ENCODE peak calls at places on chromosome 5, in four cellular contexts. H, N, V and P are unnamed samples.
A peak's percentile ranks its signal among the peaks of the same experiment; 100 is the strongest.

GRCh38 chr5:89437450-89438435 is 554.8 kb upstream of the MEF2C start:
- DNase-seq in H (no peak), N (no peak), V (no peak), P (no peak)

GRCh38 chr5:34959323-34959722 is 30.0 kb downstream of the DNAJC21 start:
- DNase-seq in H (peak; percentile 63), N (no peak), V (no peak), P (no peak)

GRCh38 chr5:10987291-10987806 is 226.3 kb upstream of the DAP start:
- DNase-seq in H (no peak), N (no peak), V (no peak), P (no peak)

GRCh38 chr5:27020965-27021364 is 17.4 kb downstream of the CDH9 start:
- DNase-seq in H (no peak), N (no peak), V (peak; percentile 2), P (no peak)

GRCh38 chr5:9653811-9654210 is 23.7 kb upstream of the TAS2R1 start:
- DNase-seq in H (no peak), N (no peak), V (no peak), P (no peak)

GRCh38 chr5:80466669-80467485 is 21.0 kb upstream of the FAM151B start:
- DNase-seq in H (no peak), N (no peak), V (peak; percentile 67), P (no peak)

GRCh38 chr5:167579701-167580045 is 711.8 kb upstream of the WWC1 start:
- DNase-seq in H (no peak), N (no peak), V (no peak), P (no peak)

GRCh38 chr5:136198453-136198852 is 5.5 kb upstream of the SMIM32 start:
- DNase-seq in H (no peak), N (no peak), V (no peak), P (peak; percentile 1)

GRCh38 chr5:151093476-151093889 is 12.6 kb upstream of the TNIP1 start:
- DNase-seq in H (no peak), N (no peak), V (no peak), P (no peak)

GRCh38 chr5:170216262-170216864 is 16.4 kb upstream of the C5orf58 start:
- DNase-seq in H (no peak), N (peak; percentile 28), V (peak; percentile 29), P (peak; percentile 57)

GRCh38 chr5:177403194-177403825 is 2.8 kb upstream of the PFN3 start:
- DNase-seq in H (no peak), N (no peak), V (no peak), P (no peak)

GRCh38 chr5:141359790-141360426 is at the start of gene PCDHGB2:
- DNase-seq in H (no peak), N (no peak), V (peak; percentile 48), P (peak; percentile 62)

GRCh38 chr5:9596256-9596655 is 33.9 kb downstream of the TAS2R1 start:
- DNase-seq in H (no peak), N (no peak), V (no peak), P (no peak)

GRCh38 chr5:103505581-103506305 is 56.8 kb downstream of the NUDT12 start:
- DNase-seq in H (no peak), N (no peak), V (no peak), P (no peak)

GRCh38 chr5:64526709-64527439 is 21.1 kb downstream of the RGS7BP start:
- DNase-seq in H (no peak), N (no peak), V (no peak), P (no peak)

GRCh38 chr5:133993152-133993548 is 11.6 kb downstream of the VDAC1 start:
- DNase-seq in H (no peak), N (no peak), V (no peak), P (no peak)

GRCh38 chr5:74632947-74633356 is 7.6 kb downstream of the ENC1 start:
- DNase-seq in H (no peak), N (no peak), V (peak; percentile 68), P (no peak)

GRCh38 chr5:40430112-40430725 is 249.5 kb upstream of the PTGER4 start:
- DNase-seq in H (no peak), N (no peak), V (no peak), P (no peak)

GRCh38 chr5:87770601-87771121 is 357.9 kb upstream of the CCNH start:
- DNase-seq in H (no peak), N (no peak), V (no peak), P (peak; percentile 16)

GRCh38 chr5:170159101-170159698 is 53.5 kb downstream of the FOXI1 start:
- DNase-seq in H (no peak), N (no peak), V (no peak), P (no peak)

GRCh38 chr5:145931718-145932117 is 4.7 kb upstream of the SH3RF2 start:
- DNase-seq in H (no peak), N (no peak), V (no peak), P (no peak)

GRCh38 chr5:143874312-143874711 is 62.4 kb downstream of the HMHB1 start:
- DNase-seq in H (no peak), N (no peak), V (no peak), P (no peak)

GRCh38 chr5:59489551-59489950 is 404.0 kb downstream of the PDE4D start:
- DNase-seq in H (no peak), N (no peak), V (no peak), P (no peak)

GRCh38 chr5:139301766-139302499 is 8.4 kb downstream of the MATR3 start:
- DNase-seq in H (no peak), N (no peak), V (no peak), P (no peak)

GRCh38 chr5:93062548-93062947 is 518.5 kb downstream of the NR2F1-AS1 start:
- DNase-seq in H (no peak), N (no peak), V (no peak), P (no peak)

GRCh38 chr5:117454716-117455212 is 880.1 kb upstream of the SEMA6A start:
- DNase-seq in H (peak; percentile 20), N (peak; percentile 46), V (peak; percentile 50), P (peak; percentile 12)

GRCh38 chr5:176438959-176439757 is 9.0 kb upstream of the FAF2 start:
- DNase-seq in H (no peak), N (no peak), V (peak; percentile 94), P (no peak)

GRCh38 chr5:88672644-88673493 is 210.1 kb downstream of the MEF2C start:
- DNase-seq in H (no peak), N (no peak), V (no peak), P (no peak)

GRCh38 chr5:68436686-68437520 is 221.3 kb downstream of the PIK3R1 start:
- DNase-seq in H (no peak), N (no peak), V (no peak), P (peak; percentile 83)

GRCh38 chr5:150223474-150223873 is 33.6 kb downstream of the SLC6A7 start:
- DNase-seq in H (no peak), N (no peak), V (no peak), P (no peak)

GRCh38 chr5:32319392-32319791 is 6.7 kb upstream of the MTMR12 start:
- DNase-seq in H (no peak), N (no peak), V (peak; percentile 56), P (no peak)
- TF ChIP-seq ZBTB33 in H (no peak), N (no peak), V (no peak), P (no peak)

DNA sequence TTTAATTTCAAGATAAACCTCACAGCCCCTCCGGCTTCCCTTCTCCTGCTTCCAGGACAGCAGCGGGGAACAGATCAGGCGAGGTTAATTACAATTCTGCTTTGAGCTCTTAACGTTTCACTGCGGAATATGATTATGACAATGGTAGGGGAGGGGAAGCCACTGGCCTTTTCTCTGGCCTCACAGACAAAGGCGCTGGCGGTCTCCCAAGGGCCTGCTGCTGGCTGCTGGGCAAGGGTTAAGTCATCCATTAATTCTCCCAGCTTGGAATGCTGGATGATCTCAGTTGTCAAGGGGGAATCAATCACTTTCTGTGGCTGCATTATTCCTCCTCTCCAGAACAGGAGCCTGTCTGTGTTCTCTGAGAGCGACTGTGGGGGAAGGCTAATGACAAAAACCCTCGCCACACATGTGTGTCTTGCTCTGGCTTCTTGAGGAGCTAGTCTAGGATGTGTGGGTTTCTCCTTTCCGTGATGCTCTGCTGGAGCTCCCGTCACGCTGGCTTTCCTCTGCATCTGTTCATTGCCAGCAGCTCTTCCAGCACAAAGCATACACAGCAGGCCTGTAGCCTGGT is 82.7 kb downstream of the DCP2 start:
- DNase-seq in H (no peak), N (no peak), V (no peak), P (peak; percentile 86)
- TF ChIP-seq NFIC in H (no peak), N (no peak), V (no peak), P (peak; percentile 83)

GRCh38 chr5:124706729-124707361 is 39.6 kb downstream of the ZNF608 start:
- DNase-seq in H (no peak), N (no peak), V (peak; percentile 9), P (peak; percentile 70)
- TF ChIP-seq ZBTB33 in H (no peak), N (no peak), V (no peak), P (no peak)

GRCh38 chr5:154478224-154478565 is at the start of gene HAND1:
- DNase-seq in H (no peak), N (peak; percentile 56), V (peak; percentile 25), P (peak; percentile 99)
- TF ChIP-seq NFIC in H (no peak), N (no peak), V (no peak), P (no peak)